ENCODE peak calls at places on chromosomes 5 and 9, in eight cellular contexts. U is GM12865, V is HFFc6, C is endothelial cell of umbilical vein, X is psoas muscle, D is BJ, Q is fibroblast of mammary gland, E is mesothelial cell of epicardium. H is an unnamed sample.

GRCh38 chr9:117516676-117517632 is 102.1 kb upstream of the ASTN2 start:
- DNase-seq in U (no peak), D (no peak), E (no peak), Q (no peak), X (no peak), V (no peak), C (no peak), H (no peak)

GRCh38 chr5:168219515-168220410 is 71.7 kb upstream of the WWC1 start:
- DNase-seq in V (peak; percentile 61), X (no peak), D (peak; percentile 12), U (peak; percentile 83), E (no peak), Q (peak; percentile 81), C (peak; percentile 72), H (peak; percentile 49)

GRCh38 chr9:130185494-130186005 is 13.3 kb downstream of the NCS1 start:
- DNase-seq in D (no peak), C (no peak), E (no peak), V (peak; percentile 27), U (no peak), Q (no peak), X (no peak), H (no peak)

GRCh38 chr9:92807031-92807756 is 42.6 kb upstream of the BICD2 start:
- DNase-seq in D (no peak), E (no peak), V (no peak), Q (no peak), X (no peak), C (no peak), U (no peak), H (no peak)

GRCh38 chr5:68290260-68290674 is 74.7 kb downstream of the PIK3R1 start:
- DNase-seq in X (no peak), U (no peak), Q (peak; percentile 56), D (no peak), C (no peak), V (peak; percentile 52), E (no peak), H (no peak)

GRCh38 chr9:128575469-128575868 is 23.1 kb downstream of the SPTAN1 start:
- DNase-seq in C (peak; percentile 39), D (no peak), V (no peak), E (no peak), X (no peak), Q (peak; percentile 34), U (no peak), H (no peak)

GRCh38 chr5:27491047-27491446 is 452.7 kb upstream of the CDH9 start:
- DNase-seq in V (no peak), C (no peak), X (no peak), D (no peak), E (no peak), U (no peak), Q (no peak), H (no peak)

GRCh38 chr9:34623386-34624235 is 3.3 kb upstream of the DCTN3 start:
- DNase-seq in Q (no peak), C (no peak), U (no peak), V (no peak), E (no peak), D (no peak), X (no peak), H (peak; percentile 35)

GRCh38 chr5:65986050-65986451 is 59.7 kb downstream of the ERBIN start:
- DNase-seq in U (no peak), V (peak; percentile 68), C (peak; percentile 19), X (no peak), E (no peak), D (no peak), Q (peak; percentile 85), H (no peak)

GRCh38 chr9:70683841-70684240 is 269.4 kb upstream of the KLF9 start:
- DNase-seq in X (no peak), Q (peak; percentile 46), E (no peak), D (no peak), C (no peak), U (no peak), V (no peak), H (no peak)

GRCh38 chr5:80884086-80884813 is 75.9 kb upstream of the RASGRF2 start:
- DNase-seq in U (no peak), Q (no peak), C (no peak), D (no peak), X (no peak), E (no peak), V (no peak), H (no peak)

GRCh38 chr5:133877351-133878235 is 90.8 kb downstream of the C5orf15 start:
- DNase-seq in U (no peak), C (no peak), D (no peak), Q (no peak), V (no peak), X (no peak), E (no peak), H (no peak)

GRCh38 chr5:122078116-122078865 is at the start of gene LOX:
- DNase-seq in Q (peak; percentile 93), D (peak; percentile 98), V (peak; percentile 97), E (no peak), X (peak; percentile 78), U (no peak), C (peak; percentile 87), H (peak; percentile 17)

GRCh38 chr9:132543251-132543650 is 39.2 kb upstream of the BARHL1 start:
- DNase-seq in Q (no peak), C (no peak), D (no peak), U (no peak), X (no peak), E (no peak), V (no peak), H (no peak)

GRCh38 chr5:132497488-132497997 is 7.0 kb upstream of the IRF1 start:
- DNase-seq in X (peak; percentile 77), V (peak; percentile 87), C (peak; percentile 90), Q (peak; percentile 90), D (peak; percentile 76), E (no peak), U (no peak), H (peak; percentile 18)

GRCh38 chr5:43515678-43516048 is 715 bp upstream of the C5orf34 start:
- DNase-seq in E (no peak), U (peak; percentile 3), D (no peak), X (no peak), Q (no peak), V (no peak), C (no peak), H (no peak)

GRCh38 chr5:120767171-120767820 is 303.2 kb downstream of the PRR16 start:
- DNase-seq in X (no peak), C (no peak), V (peak; percentile 51), E (no peak), U (no peak), Q (peak; percentile 85), D (peak; percentile 51), H (no peak)

GRCh38 chr5:178651046-178651810 is 24.4 kb upstream of the CLK4 start:
- DNase-seq in X (no peak), V (peak; percentile 21), E (no peak), D (no peak), C (no peak), U (no peak), Q (peak; percentile 95), H (no peak)

GRCh38 chr5:100520348-100520747 is 14.8 kb upstream of the FAM174A start:
- DNase-seq in C (no peak), E (no peak), X (no peak), U (no peak), V (no peak), D (no peak), Q (no peak), H (no peak)
- TF ChIP-seq CTCF in C (no peak), E (no peak), X (no peak), U (no peak), V (no peak), D (no peak), Q (no peak), H (no peak)

DNA sequence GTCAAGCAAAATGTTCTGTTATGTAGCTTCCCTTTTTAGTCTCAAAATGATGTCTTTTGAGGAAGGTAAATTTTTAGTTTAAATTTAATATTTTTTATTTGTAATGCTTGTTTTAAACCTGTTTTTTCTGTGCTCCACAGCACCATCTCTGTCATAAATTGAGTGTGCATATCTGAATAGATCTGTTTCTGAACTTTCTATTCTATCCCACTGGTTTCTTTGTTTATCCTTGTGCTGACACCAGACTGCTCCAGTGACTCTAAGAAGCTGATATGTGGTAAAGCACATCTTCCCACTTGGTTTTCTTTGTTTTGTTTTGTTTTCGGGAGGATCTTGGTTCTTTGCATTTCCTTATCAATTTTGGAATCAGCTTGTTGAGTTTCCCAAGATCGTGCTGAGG is 7.1 kb upstream of the RNF145 start:
- DNase-seq in V (no peak), U (no peak), E (no peak), D (no peak), C (no peak), Q (no peak), X (no peak), H (no peak)
- TF ChIP-seq CTCF in V (peak; percentile 26), U (no peak), E (no peak), D (no peak), C (no peak), Q (no peak), X (no peak), H (no peak)

DNA sequence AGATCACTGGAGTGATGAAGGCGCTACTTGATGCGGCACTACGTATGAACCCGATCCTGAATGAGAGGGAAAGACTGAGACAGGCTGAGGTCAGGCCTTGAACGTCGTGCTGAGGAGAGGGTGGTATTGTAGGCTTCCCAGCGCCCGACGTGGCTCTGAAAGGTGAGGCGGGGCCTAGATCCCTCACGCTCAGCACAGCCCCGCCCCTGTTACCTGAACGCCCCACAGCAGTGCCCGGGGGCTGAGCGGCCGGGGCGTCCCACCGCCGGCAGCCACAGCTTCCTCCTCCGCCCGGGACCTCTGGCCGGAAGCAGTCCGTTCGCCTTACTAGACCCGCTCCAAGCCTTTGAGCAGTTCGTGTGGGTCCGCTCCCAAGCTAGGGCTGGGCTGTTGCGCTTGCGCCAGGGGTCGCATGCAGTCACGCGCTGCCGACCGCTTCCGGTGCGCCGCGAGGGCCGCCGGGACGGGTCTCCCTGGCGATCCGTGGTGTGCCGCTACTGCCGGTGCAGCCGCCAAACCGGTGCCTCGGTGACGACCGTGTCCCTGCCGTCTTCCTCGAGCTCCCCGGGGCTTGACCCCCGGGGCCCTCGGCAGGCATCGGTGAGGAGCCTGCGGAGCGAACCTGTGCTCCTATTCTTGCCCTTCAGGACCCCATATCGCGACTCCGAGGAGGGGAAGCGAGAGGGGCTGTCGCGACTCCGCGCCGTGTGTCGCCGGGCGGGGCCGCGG is at the start of the genes HMGXB3 and TIGD6:
- DNase-seq in V (peak; percentile 94), D (peak; percentile 54), E (peak; percentile 72), C (peak; percentile 94), X (peak; percentile 95), Q (peak; percentile 91), U (peak; percentile 98), H (peak; percentile 94)
- TF ChIP-seq CTCF in V (peak; percentile 37), D (peak; percentile 10), E (no peak), C (peak; percentile 8), X (no peak), Q (no peak), U (no peak), H (no peak)

GRCh38 chr5:141186897-141187512 is at the start of gene PCDHB9:
- DNase-seq in X (no peak), C (peak; percentile 3), V (peak; percentile 58), D (no peak), Q (peak; percentile 16), E (no peak), U (peak; percentile 40), H (peak; percentile 59)
- TF ChIP-seq CTCF in X (no peak), C (peak; percentile 23), V (peak; percentile 88), D (peak; percentile 50), Q (peak; percentile 31), E (peak; percentile 60), U (peak; percentile 39), H (peak; percentile 56)

GRCh38 chr9:18824095-18824666 is 208.8 kb downstream of the SAXO1 start:
- DNase-seq in U (peak; percentile 6), E (no peak), X (no peak), Q (no peak), C (peak; percentile 31), V (no peak), D (no peak), H (no peak)
- TF ChIP-seq CTCF in U (peak; percentile 35), E (no peak), X (no peak), Q (peak; percentile 11), C (peak; percentile 53), V (peak; percentile 55), D (peak; percentile 40), H (no peak)

H was measured in activated CD8-positive, alpha-beta T cell treated with anti-CD3 and anti-CD28 coated beads for 36 hours.